ENCODE peak calls at places on chromosomes 6 and 20, in seven cellular contexts. One of them, this sample, is unnamed.
A peak's percentile ranks its signal among the peaks of the same experiment; 100 is the strongest.

GRCh38 chr20:31497838-31498540 is 16.3 kb upstream of the HM13 start:
- DNase-seq in fibroblast of the conjunctiva: no peak
- DNase-seq in activated CD8-positive, alpha-beta memory T cell treated with anti-CD3 and anti-CD28 coated beads, Interleukin-2, amount 10 ng/mL, durations not matched to agents 7 days and 5 days: no peak
- DNase-seq in GM10248: no peak
- DNase-seq in T-helper 9 cell: no peak
- DNase-seq in naive thymus-derived CD4-positive, alpha-beta T cell: no peak
- DNase-seq in activated naive CD4-positive, alpha-beta T cell: no peak
- DNase-seq in this sample: no peak

GRCh38 chr6:70797625-70798024 is 129.9 kb downstream of the SMAP1 start:
- DNase-seq in naive thymus-derived CD4-positive, alpha-beta T cell: no peak
- DNase-seq in fibroblast of the conjunctiva: no peak
- DNase-seq in GM10248: peak; percentile 28
- DNase-seq in activated naive CD4-positive, alpha-beta T cell: no peak
- DNase-seq in T-helper 9 cell: no peak
- DNase-seq in activated CD8-positive, alpha-beta memory T cell treated with anti-CD3 and anti-CD28 coated beads, Interleukin-2, amount 10 ng/mL, durations not matched to agents 7 days and 5 days: no peak
- DNase-seq in this sample: no peak

GRCh38 chr6:55704421-55704820 is 125.4 kb upstream of the HMGCLL1 start:
- DNase-seq in activated CD8-positive, alpha-beta memory T cell treated with anti-CD3 and anti-CD28 coated beads, Interleukin-2, amount 10 ng/mL, durations not matched to agents 7 days and 5 days: no peak
- DNase-seq in fibroblast of the conjunctiva: no peak
- DNase-seq in GM10248: no peak
- DNase-seq in naive thymus-derived CD4-positive, alpha-beta T cell: no peak
- DNase-seq in T-helper 9 cell: no peak
- DNase-seq in activated naive CD4-positive, alpha-beta T cell: no peak
- DNase-seq in this sample: no peak

GRCh38 chr20:62770111-62770910 is 26.0 kb upstream of the MRGBP start:
- DNase-seq in activated CD8-positive, alpha-beta memory T cell treated with anti-CD3 and anti-CD28 coated beads, Interleukin-2, amount 10 ng/mL, durations not matched to agents 7 days and 5 days: no peak
- DNase-seq in fibroblast of the conjunctiva: no peak
- DNase-seq in T-helper 9 cell: no peak
- DNase-seq in activated naive CD4-positive, alpha-beta T cell: no peak
- DNase-seq in naive thymus-derived CD4-positive, alpha-beta T cell: no peak
- DNase-seq in GM10248: no peak
- DNase-seq in this sample: no peak

GRCh38 chr20:13105864-13106457 is 97.2 kb downstream of the SPTLC3 start:
- DNase-seq in fibroblast of the conjunctiva: peak; percentile 27
- DNase-seq in naive thymus-derived CD4-positive, alpha-beta T cell: peak; percentile 31
- DNase-seq in activated CD8-positive, alpha-beta memory T cell treated with anti-CD3 and anti-CD28 coated beads, Interleukin-2, amount 10 ng/mL, durations not matched to agents 7 days and 5 days: no peak
- DNase-seq in T-helper 9 cell: no peak
- DNase-seq in activated naive CD4-positive, alpha-beta T cell: no peak
- DNase-seq in GM10248: peak; percentile 35
- DNase-seq in this sample: peak; percentile 14

GRCh38 chr6:106974337-106974998 is at the start of gene CD24:
- DNase-seq in naive thymus-derived CD4-positive, alpha-beta T cell: no peak
- DNase-seq in fibroblast of the conjunctiva: no peak
- DNase-seq in activated CD8-positive, alpha-beta memory T cell treated with anti-CD3 and anti-CD28 coated beads, Interleukin-2, amount 10 ng/mL, durations not matched to agents 7 days and 5 days: no peak
- DNase-seq in activated naive CD4-positive, alpha-beta T cell: no peak
- DNase-seq in GM10248: peak; percentile 49
- DNase-seq in T-helper 9 cell: no peak
- DNase-seq in this sample: no peak

GRCh38 chr6:2909718-2910117 is 6.6 kb upstream of the SERPINB9 start:
- DNase-seq in fibroblast of the conjunctiva: no peak
- DNase-seq in activated CD8-positive, alpha-beta memory T cell treated with anti-CD3 and anti-CD28 coated beads, Interleukin-2, amount 10 ng/mL, durations not matched to agents 7 days and 5 days: no peak
- DNase-seq in T-helper 9 cell: no peak
- DNase-seq in activated naive CD4-positive, alpha-beta T cell: no peak
- DNase-seq in GM10248: no peak
- DNase-seq in naive thymus-derived CD4-positive, alpha-beta T cell: no peak
- DNase-seq in this sample: no peak

GRCh38 chr6:24356310-24357035 is 1.4 kb downstream of the DCDC2 start:
- DNase-seq in activated CD8-positive, alpha-beta memory T cell treated with anti-CD3 and anti-CD28 coated beads, Interleukin-2, amount 10 ng/mL, durations not matched to agents 7 days and 5 days: no peak
- DNase-seq in GM10248: no peak
- DNase-seq in fibroblast of the conjunctiva: no peak
- DNase-seq in T-helper 9 cell: no peak
- DNase-seq in activated naive CD4-positive, alpha-beta T cell: no peak
- DNase-seq in naive thymus-derived CD4-positive, alpha-beta T cell: no peak
- DNase-seq in this sample: no peak

GRCh38 chr20:51628533-51629398 is 86.2 kb upstream of the NFATC2 start:
- DNase-seq in T-helper 9 cell: no peak
- DNase-seq in activated CD8-positive, alpha-beta memory T cell treated with anti-CD3 and anti-CD28 coated beads, Interleukin-2, amount 10 ng/mL, durations not matched to agents 7 days and 5 days: peak; percentile 51
- DNase-seq in naive thymus-derived CD4-positive, alpha-beta T cell: no peak
- DNase-seq in GM10248: no peak
- DNase-seq in fibroblast of the conjunctiva: no peak
- DNase-seq in activated naive CD4-positive, alpha-beta T cell: no peak
- DNase-seq in this sample: no peak

GRCh38 chr6:21592953-21593352 is 598 bp upstream of the SOX4 start:
- DNase-seq in GM10248: no peak
- DNase-seq in naive thymus-derived CD4-positive, alpha-beta T cell: no peak
- DNase-seq in fibroblast of the conjunctiva: no peak
- DNase-seq in activated naive CD4-positive, alpha-beta T cell: no peak
- DNase-seq in T-helper 9 cell: no peak
- DNase-seq in activated CD8-positive, alpha-beta memory T cell treated with anti-CD3 and anti-CD28 coated beads, Interleukin-2, amount 10 ng/mL, durations not matched to agents 7 days and 5 days: no peak
- DNase-seq in this sample: no peak

GRCh38 chr6:4030672-4031071 is 48.3 kb downstream of the FAM217A start:
- DNase-seq in fibroblast of the conjunctiva: no peak
- DNase-seq in activated naive CD4-positive, alpha-beta T cell: no peak
- DNase-seq in naive thymus-derived CD4-positive, alpha-beta T cell: no peak
- DNase-seq in GM10248: no peak
- DNase-seq in activated CD8-positive, alpha-beta memory T cell treated with anti-CD3 and anti-CD28 coated beads, Interleukin-2, amount 10 ng/mL, durations not matched to agents 7 days and 5 days: no peak
- DNase-seq in T-helper 9 cell: no peak
- DNase-seq in this sample: peak; percentile 32

GRCh38 chr20:46915580-46916243 is 21.1 kb downstream of the EYA2 start:
- DNase-seq in activated naive CD4-positive, alpha-beta T cell: no peak
- DNase-seq in GM10248: no peak
- DNase-seq in T-helper 9 cell: no peak
- DNase-seq in fibroblast of the conjunctiva: no peak
- DNase-seq in activated CD8-positive, alpha-beta memory T cell treated with anti-CD3 and anti-CD28 coated beads, Interleukin-2, amount 10 ng/mL, durations not matched to agents 7 days and 5 days: no peak
- DNase-seq in naive thymus-derived CD4-positive, alpha-beta T cell: no peak
- DNase-seq in this sample: no peak

GRCh38 chr20:23363257-23363649 is 1.3 kb downstream of the GZF1 start:
- DNase-seq in T-helper 9 cell: no peak
- DNase-seq in activated CD8-positive, alpha-beta memory T cell treated with anti-CD3 and anti-CD28 coated beads, Interleukin-2, amount 10 ng/mL, durations not matched to agents 7 days and 5 days: no peak
- DNase-seq in fibroblast of the conjunctiva: no peak
- DNase-seq in activated naive CD4-positive, alpha-beta T cell: no peak
- DNase-seq in GM10248: no peak
- DNase-seq in naive thymus-derived CD4-positive, alpha-beta T cell: no peak
- DNase-seq in this sample: no peak

GRCh38 chr6:166488081-166488685 is 98.3 kb downstream of the RAMACL start:
- DNase-seq in naive thymus-derived CD4-positive, alpha-beta T cell: peak; percentile 88
- DNase-seq in T-helper 9 cell: peak; percentile 69
- DNase-seq in activated CD8-positive, alpha-beta memory T cell treated with anti-CD3 and anti-CD28 coated beads, Interleukin-2, amount 10 ng/mL, durations not matched to agents 7 days and 5 days: peak; percentile 88
- DNase-seq in fibroblast of the conjunctiva: no peak
- DNase-seq in GM10248: peak; percentile 71
- DNase-seq in activated naive CD4-positive, alpha-beta T cell: peak; percentile 65
- DNase-seq in this sample: peak; percentile 82

GRCh38 chr20:47198254-47198671 is 158.2 kb downstream of the ZMYND8 start:
- DNase-seq in activated naive CD4-positive, alpha-beta T cell: no peak
- DNase-seq in activated CD8-positive, alpha-beta memory T cell treated with anti-CD3 and anti-CD28 coated beads, Interleukin-2, amount 10 ng/mL, durations not matched to agents 7 days and 5 days: no peak
- DNase-seq in fibroblast of the conjunctiva: no peak
- DNase-seq in naive thymus-derived CD4-positive, alpha-beta T cell: no peak
- DNase-seq in T-helper 9 cell: no peak
- DNase-seq in GM10248: peak; percentile 58
- DNase-seq in this sample: no peak

GRCh38 chr6:151289399-151290007 is 49.7 kb downstream of the AKAP12 start:
- DNase-seq in GM10248: no peak
- DNase-seq in activated naive CD4-positive, alpha-beta T cell: no peak
- DNase-seq in naive thymus-derived CD4-positive, alpha-beta T cell: peak; percentile 23
- DNase-seq in T-helper 9 cell: no peak
- DNase-seq in activated CD8-positive, alpha-beta memory T cell treated with anti-CD3 and anti-CD28 coated beads, Interleukin-2, amount 10 ng/mL, durations not matched to agents 7 days and 5 days: peak; percentile 57
- DNase-seq in fibroblast of the conjunctiva: no peak
- DNase-seq in this sample: no peak

GRCh38 chr20:10447028-10447427 is 11.9 kb downstream of the SLX4IP start:
- DNase-seq in naive thymus-derived CD4-positive, alpha-beta T cell: peak; percentile 23
- DNase-seq in GM10248: peak; percentile 77
- DNase-seq in T-helper 9 cell: no peak
- DNase-seq in fibroblast of the conjunctiva: peak; percentile 69
- DNase-seq in activated CD8-positive, alpha-beta memory T cell treated with anti-CD3 and anti-CD28 coated beads, Interleukin-2, amount 10 ng/mL, durations not matched to agents 7 days and 5 days: peak; percentile 84
- DNase-seq in activated naive CD4-positive, alpha-beta T cell: no peak
- DNase-seq in this sample: peak; percentile 74

GRCh38 chr6:114785235-114786127 is 442.7 kb upstream of the HS3ST5 start:
- DNase-seq in activated naive CD4-positive, alpha-beta T cell: no peak
- DNase-seq in T-helper 9 cell: no peak
- DNase-seq in naive thymus-derived CD4-positive, alpha-beta T cell: no peak
- DNase-seq in activated CD8-positive, alpha-beta memory T cell treated with anti-CD3 and anti-CD28 coated beads, Interleukin-2, amount 10 ng/mL, durations not matched to agents 7 days and 5 days: no peak
- DNase-seq in GM10248: no peak
- DNase-seq in fibroblast of the conjunctiva: no peak
- DNase-seq in this sample: no peak

GRCh38 chr6:152723398-152723797 is 25.7 kb downstream of the MYCT1 start:
- DNase-seq in naive thymus-derived CD4-positive, alpha-beta T cell: no peak
- DNase-seq in fibroblast of the conjunctiva: peak; percentile 5
- DNase-seq in T-helper 9 cell: no peak
- DNase-seq in GM10248: no peak
- DNase-seq in activated naive CD4-positive, alpha-beta T cell: no peak
- DNase-seq in activated CD8-positive, alpha-beta memory T cell treated with anti-CD3 and anti-CD28 coated beads, Interleukin-2, amount 10 ng/mL, durations not matched to agents 7 days and 5 days: no peak
- DNase-seq in this sample: no peak

GRCh38 chr20:50609438-50609989 is 81.8 kb downstream of the RIPOR3 start:
- DNase-seq in fibroblast of the conjunctiva: no peak
- DNase-seq in activated naive CD4-positive, alpha-beta T cell: no peak
- DNase-seq in T-helper 9 cell: no peak
- DNase-seq in GM10248: no peak
- DNase-seq in activated CD8-positive, alpha-beta memory T cell treated with anti-CD3 and anti-CD28 coated beads, Interleukin-2, amount 10 ng/mL, durations not matched to agents 7 days and 5 days: no peak
- DNase-seq in naive thymus-derived CD4-positive, alpha-beta T cell: no peak
- DNase-seq in this sample: no peak

GRCh38 chr6:32886674-32887383 is 32.8 kb downstream of the PSMB9 start:
- DNase-seq in naive thymus-derived CD4-positive, alpha-beta T cell: no peak
- DNase-seq in fibroblast of the conjunctiva: peak; percentile 65
- DNase-seq in activated CD8-positive, alpha-beta memory T cell treated with anti-CD3 and anti-CD28 coated beads, Interleukin-2, amount 10 ng/mL, durations not matched to agents 7 days and 5 days: no peak
- DNase-seq in GM10248: no peak
- DNase-seq in T-helper 9 cell: no peak
- DNase-seq in activated naive CD4-positive, alpha-beta T cell: no peak
- DNase-seq in this sample: no peak

GRCh38 chr6:28880894-28881780 is 42.6 kb downstream of the TRIM27 start:
- DNase-seq in naive thymus-derived CD4-positive, alpha-beta T cell: peak; percentile 60
- DNase-seq in T-helper 9 cell: no peak
- DNase-seq in activated CD8-positive, alpha-beta memory T cell treated with anti-CD3 and anti-CD28 coated beads, Interleukin-2, amount 10 ng/mL, durations not matched to agents 7 days and 5 days: peak; percentile 73
- DNase-seq in activated naive CD4-positive, alpha-beta T cell: peak; percentile 25
- DNase-seq in GM10248: peak; percentile 53
- DNase-seq in fibroblast of the conjunctiva: peak; percentile 61
- DNase-seq in this sample: peak; percentile 36

GRCh38 chr20:53934421-53935352 is 135.7 kb downstream of the BCAS1 start:
- DNase-seq in naive thymus-derived CD4-positive, alpha-beta T cell: peak; percentile 31
- DNase-seq in activated naive CD4-positive, alpha-beta T cell: no peak
- DNase-seq in GM10248: peak; percentile 41
- DNase-seq in T-helper 9 cell: no peak
- DNase-seq in activated CD8-positive, alpha-beta memory T cell treated with anti-CD3 and anti-CD28 coated beads, Interleukin-2, amount 10 ng/mL, durations not matched to agents 7 days and 5 days: no peak
- DNase-seq in fibroblast of the conjunctiva: no peak
- DNase-seq in this sample: peak; percentile 19

GRCh38 chr6:1577146-1577680 is 32.5 kb upstream of the FOXC1 start:
- DNase-seq in naive thymus-derived CD4-positive, alpha-beta T cell: no peak
- DNase-seq in GM10248: no peak
- DNase-seq in activated CD8-positive, alpha-beta memory T cell treated with anti-CD3 and anti-CD28 coated beads, Interleukin-2, amount 10 ng/mL, durations not matched to agents 7 days and 5 days: no peak
- DNase-seq in T-helper 9 cell: no peak
- DNase-seq in fibroblast of the conjunctiva: no peak
- DNase-seq in activated naive CD4-positive, alpha-beta T cell: no peak
- DNase-seq in this sample: no peak

GRCh38 chr6:35096129-35096852 is 44.8 kb downstream of the TCP11 start:
- DNase-seq in naive thymus-derived CD4-positive, alpha-beta T cell: no peak
- DNase-seq in fibroblast of the conjunctiva: peak; percentile 27
- DNase-seq in activated CD8-positive, alpha-beta memory T cell treated with anti-CD3 and anti-CD28 coated beads, Interleukin-2, amount 10 ng/mL, durations not matched to agents 7 days and 5 days: no peak
- DNase-seq in activated naive CD4-positive, alpha-beta T cell: no peak
- DNase-seq in T-helper 9 cell: no peak
- DNase-seq in GM10248: no peak
- DNase-seq in this sample: no peak

GRCh38 chr6:130958468-130958867 is 104.6 kb downstream of the EPB41L2 start:
- DNase-seq in activated CD8-positive, alpha-beta memory T cell treated with anti-CD3 and anti-CD28 coated beads, Interleukin-2, amount 10 ng/mL, durations not matched to agents 7 days and 5 days: no peak
- DNase-seq in T-helper 9 cell: no peak
- DNase-seq in naive thymus-derived CD4-positive, alpha-beta T cell: no peak
- DNase-seq in GM10248: no peak
- DNase-seq in fibroblast of the conjunctiva: no peak
- DNase-seq in activated naive CD4-positive, alpha-beta T cell: no peak
- DNase-seq in this sample: no peak

GRCh38 chr6:139249387-139249786 is 42.4 kb downstream of the TXLNB start:
- DNase-seq in fibroblast of the conjunctiva: no peak
- DNase-seq in GM10248: no peak
- DNase-seq in T-helper 9 cell: no peak
- DNase-seq in naive thymus-derived CD4-positive, alpha-beta T cell: no peak
- DNase-seq in activated naive CD4-positive, alpha-beta T cell: no peak
- DNase-seq in activated CD8-positive, alpha-beta memory T cell treated with anti-CD3 and anti-CD28 coated beads, Interleukin-2, amount 10 ng/mL, durations not matched to agents 7 days and 5 days: no peak
- DNase-seq in this sample: no peak

GRCh38 chr20:64080813-64081619 is 1.1 kb downstream of the OPRL1 start:
- DNase-seq in fibroblast of the conjunctiva: no peak
- DNase-seq in GM10248: no peak
- DNase-seq in activated CD8-positive, alpha-beta memory T cell treated with anti-CD3 and anti-CD28 coated beads, Interleukin-2, amount 10 ng/mL, durations not matched to agents 7 days and 5 days: no peak
- DNase-seq in T-helper 9 cell: no peak
- DNase-seq in activated naive CD4-positive, alpha-beta T cell: no peak
- DNase-seq in naive thymus-derived CD4-positive, alpha-beta T cell: no peak
- DNase-seq in this sample: no peak

GRCh38 chr6:54681987-54682386 is 164.6 kb upstream of the FAM83B start:
- DNase-seq in fibroblast of the conjunctiva: peak; percentile 33
- DNase-seq in activated naive CD4-positive, alpha-beta T cell: no peak
- DNase-seq in activated CD8-positive, alpha-beta memory T cell treated with anti-CD3 and anti-CD28 coated beads, Interleukin-2, amount 10 ng/mL, durations not matched to agents 7 days and 5 days: no peak
- DNase-seq in naive thymus-derived CD4-positive, alpha-beta T cell: no peak
- DNase-seq in GM10248: no peak
- DNase-seq in T-helper 9 cell: no peak
- DNase-seq in this sample: no peak

GRCh38 chr6:32944265-32944664 is 3.4 kb upstream of the HLA-DMB start:
- DNase-seq in activated CD8-positive, alpha-beta memory T cell treated with anti-CD3 and anti-CD28 coated beads, Interleukin-2, amount 10 ng/mL, durations not matched to agents 7 days and 5 days: peak; percentile 61
- DNase-seq in T-helper 9 cell: no peak
- DNase-seq in naive thymus-derived CD4-positive, alpha-beta T cell: peak; percentile 60
- DNase-seq in activated naive CD4-positive, alpha-beta T cell: no peak
- DNase-seq in fibroblast of the conjunctiva: no peak
- DNase-seq in GM10248: peak; percentile 65
- DNase-seq in this sample: peak; percentile 46

GRCh38 chr6:11218827-11219826 is 13.3 kb downstream of the NEDD9 start:
- DNase-seq in GM10248: no peak
- DNase-seq in T-helper 9 cell: no peak
- DNase-seq in activated CD8-positive, alpha-beta memory T cell treated with anti-CD3 and anti-CD28 coated beads, Interleukin-2, amount 10 ng/mL, durations not matched to agents 7 days and 5 days: no peak
- DNase-seq in activated naive CD4-positive, alpha-beta T cell: no peak
- DNase-seq in fibroblast of the conjunctiva: no peak
- DNase-seq in naive thymus-derived CD4-positive, alpha-beta T cell: no peak
- DNase-seq in this sample: no peak

GRCh38 chr6:37866590-37867507 is 47.3 kb downstream of the ZFAND3 start:
- DNase-seq in GM10248: no peak
- DNase-seq in T-helper 9 cell: no peak
- DNase-seq in activated CD8-positive, alpha-beta memory T cell treated with anti-CD3 and anti-CD28 coated beads, Interleukin-2, amount 10 ng/mL, durations not matched to agents 7 days and 5 days: no peak
- DNase-seq in fibroblast of the conjunctiva: no peak
- DNase-seq in activated naive CD4-positive, alpha-beta T cell: no peak
- DNase-seq in naive thymus-derived CD4-positive, alpha-beta T cell: no peak
- DNase-seq in this sample: no peak

GRCh38 chr6:158149641-158150040 is 18.4 kb downstream of the SERAC1 start:
- DNase-seq in T-helper 9 cell: no peak
- DNase-seq in activated naive CD4-positive, alpha-beta T cell: no peak
- DNase-seq in GM10248: no peak
- DNase-seq in fibroblast of the conjunctiva: peak; percentile 41
- DNase-seq in activated CD8-positive, alpha-beta memory T cell treated with anti-CD3 and anti-CD28 coated beads, Interleukin-2, amount 10 ng/mL, durations not matched to agents 7 days and 5 days: no peak
- DNase-seq in naive thymus-derived CD4-positive, alpha-beta T cell: no peak
- DNase-seq in this sample: no peak